ENCODE peak calls at places on chromosomes 11 and 22, in eight cellular contexts. O, Y, J, M, V, F, G and Q are unnamed samples. For H3K36me3, the result is how much of the 10 kb centered on the place peaks cover.

GRCh38 chr11:14927146-14927545 is 35.1 kb upstream of the CYP2R1 start:
- DNase-seq in G (no peak), O (no peak), J (no peak), V (no peak), Y (no peak), M (no peak), F (no peak), Q (no peak)

GRCh38 chr11:24848857-24849256 is 352.0 kb downstream of the LUZP2 start:
- DNase-seq in G (no peak), Y (no peak), F (no peak), V (no peak), J (no peak), M (no peak), O (no peak), Q (no peak)

GRCh38 chr11:100756556-100756955 is 69.5 kb downstream of the ARHGAP42 start:
- DNase-seq in G (no peak), Y (no peak), M (no peak), F (no peak), O (no peak), V (no peak), J (no peak), Q (no peak)

GRCh38 chr11:134642206-134642605 is 230.2 kb upstream of the B3GAT1 start:
- DNase-seq in Y (no peak), G (no peak), J (no peak), O (no peak), V (no peak), F (no peak), M (no peak), Q (no peak)

GRCh38 chr11:119800171-119800570 is 71.2 kb upstream of the NECTIN1 start:
- DNase-seq in V (no peak), O (no peak), Y (no peak), J (no peak), F (no peak), G (no peak), M (no peak), Q (no peak)

GRCh38 chr11:65743928-65744698 is 23.5 kb upstream of the RNASEH2C start:
- DNase-seq in F (no peak), J (no peak), G (peak), M (peak), O (no peak), Y (no peak), V (no peak), Q (peak)

GRCh38 chr22:35276019-35276418 is 18.7 kb downstream of the HMGXB4 start:
- DNase-seq in J (no peak), O (no peak), Y (no peak), M (no peak), G (no peak), V (no peak), F (no peak), Q (no peak)

GRCh38 chr22:50544078-50544745 is 1.5 kb upstream of the KLHDC7B start:
- DNase-seq in V (peak), O (no peak), G (peak), F (peak), J (no peak), Y (no peak), M (peak), Q (peak)

GRCh38 chr22:25692392-25692791 is 49.6 kb upstream of the MYO18B start:
- DNase-seq in F (no peak), M (no peak), J (no peak), V (no peak), Y (no peak), G (no peak), O (no peak), Q (no peak)

DNA sequence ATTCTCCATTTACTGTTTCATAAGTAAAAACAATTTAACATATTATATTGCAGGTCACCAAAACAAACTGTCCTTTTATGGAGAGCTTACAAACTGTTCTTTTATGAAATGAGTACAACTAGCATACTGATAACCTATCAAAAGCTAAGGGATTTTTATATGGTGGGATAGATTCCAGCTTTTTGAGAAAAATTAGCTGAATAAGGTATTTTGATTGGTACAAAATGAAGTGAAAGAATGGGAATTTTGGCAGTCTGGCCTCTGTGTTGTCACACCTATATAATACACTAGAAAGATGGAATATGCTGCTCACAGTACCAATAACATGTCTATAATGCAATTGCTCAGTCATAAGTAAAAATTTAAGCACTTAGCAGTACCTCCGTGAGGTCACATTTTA is 11.4 kb downstream of the TRAF6 start:
- DNase-seq in O (no peak), J (no peak), F (no peak), Y (no peak), V (no peak), M (no peak), G (no peak), Q (no peak)
- H3K36me3 ChIP-seq in O (under half), J (under half), F (half or more), Y (under half), V (under half), M (half or more), G (under half), Q (under half)

GRCh38 chr11:69398529-69399492 is 82.7 kb upstream of the LINC01488 start:
- DNase-seq in Y (peak), O (no peak), G (peak), M (peak), J (no peak), F (no peak), V (no peak), Q (no peak)
- H3K4me3 ChIP-seq in Y (no peak), O (no peak), G (no peak), M (no peak), J (no peak), F (no peak), V (no peak), Q (no peak)

DNA sequence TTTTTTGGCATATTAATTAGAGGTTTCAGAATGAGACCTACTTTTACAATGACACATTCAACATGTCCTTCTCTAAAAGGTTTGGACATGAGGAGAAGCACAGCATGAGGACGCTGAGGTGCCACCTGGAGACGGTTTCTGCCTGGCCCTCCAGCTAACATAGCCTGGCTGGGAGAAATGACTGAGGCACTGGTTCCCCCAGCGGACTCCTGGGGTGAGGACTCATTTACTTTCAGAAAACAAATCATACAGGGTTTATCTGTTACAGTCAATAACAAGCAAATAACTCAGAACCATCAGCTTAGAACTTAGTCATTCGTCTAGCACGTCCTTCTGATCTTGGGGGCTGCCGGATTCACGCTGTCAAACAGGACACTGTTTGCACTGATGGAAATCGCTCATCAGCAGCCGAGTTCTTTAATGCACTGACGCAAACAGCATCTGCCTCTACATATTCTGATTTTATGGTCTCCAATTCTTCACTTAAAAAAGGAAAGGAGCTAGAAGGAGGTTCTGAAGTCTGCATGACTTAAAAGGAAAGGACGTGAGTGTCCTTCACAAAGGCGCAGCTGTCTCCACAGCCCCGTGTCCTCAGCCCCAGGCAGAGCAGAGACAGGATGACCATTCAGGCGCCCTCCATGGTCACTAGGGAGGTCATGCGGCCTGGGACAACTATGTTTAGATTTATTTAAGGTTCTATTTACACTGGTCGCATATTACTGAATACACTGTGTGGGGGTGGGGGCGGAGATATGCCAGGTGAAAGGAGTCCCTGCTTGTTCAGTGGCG is 44.2 kb downstream of the CERK start:
- DNase-seq in F (no peak), V (no peak), M (no peak), Y (no peak), G (no peak), J (no peak), O (no peak), Q (no peak)
- H3K36me3 ChIP-seq in F (half or more), V (half or more), M (half or more), Y (under half), G (under half), J (under half), O (under half), Q (half or more)

GRCh38 chr11:68002575-68002942 is 1.3 kb downstream of the UNC93B1 start:
- DNase-seq in O (no peak), M (no peak), Y (no peak), J (no peak), F (no peak), G (no peak), V (no peak), Q (no peak)
- H3K4me3 ChIP-seq in O (peak), M (peak), Y (no peak), J (no peak), F (no peak), G (no peak), V (no peak), Q (no peak)

GRCh38 chr11:107651672-107652071 is 60.2 kb downstream of the SLN start:
- DNase-seq in M (no peak), F (no peak), G (no peak), O (no peak), V (no peak), Y (no peak), J (no peak), Q (no peak)
- H3K36me3 ChIP-seq in M (under half), F (under half), G (under half), O (under half), V (under half), Y (under half), J (under half), Q (under half)

GRCh38 chr22:29030016-29030617 is 31.5 kb downstream of the C22orf31 start:
- DNase-seq in O (no peak), F (no peak), J (no peak), V (no peak), Y (no peak), G (peak), M (no peak), Q (no peak)
- H3K4me3 ChIP-seq in O (peak), F (no peak), J (peak), V (no peak), Y (peak), G (peak), M (peak), Q (no peak)

GRCh38 chr11:75572744-75573143 is 10.7 kb downstream of the SERPINH1 start:
- DNase-seq in V (no peak), J (no peak), Y (no peak), G (no peak), M (no peak), F (no peak), O (no peak), Q (no peak)

GRCh38 chr11:75567971-75568370 is 5.9 kb downstream of the SERPINH1 start:
- DNase-seq in F (no peak), M (no peak), Y (no peak), V (no peak), O (no peak), G (no peak), J (no peak), Q (no peak)

GRCh38 chr11:75568616-75569219 is 6.7 kb downstream of the SERPINH1 start:
- DNase-seq in V (no peak), F (no peak), O (no peak), G (no peak), Y (no peak), M (no peak), J (no peak), Q (no peak)

GRCh38 chr11:75571625-75572024 is 9.6 kb downstream of the SERPINH1 start:
- DNase-seq in O (no peak), J (no peak), Y (no peak), V (no peak), M (no peak), G (no peak), F (no peak), Q (peak)

GRCh38 chr11:75570559-75571139 is 8.6 kb downstream of the SERPINH1 start:
- DNase-seq in Y (no peak), M (no peak), J (no peak), O (no peak), V (no peak), G (no peak), F (no peak), Q (no peak)
- H3K36me3 ChIP-seq in Y (half or more), M (half or more), J (under half), O (under half), V (under half), G (half or more), F (under half), Q (under half)

DNA sequence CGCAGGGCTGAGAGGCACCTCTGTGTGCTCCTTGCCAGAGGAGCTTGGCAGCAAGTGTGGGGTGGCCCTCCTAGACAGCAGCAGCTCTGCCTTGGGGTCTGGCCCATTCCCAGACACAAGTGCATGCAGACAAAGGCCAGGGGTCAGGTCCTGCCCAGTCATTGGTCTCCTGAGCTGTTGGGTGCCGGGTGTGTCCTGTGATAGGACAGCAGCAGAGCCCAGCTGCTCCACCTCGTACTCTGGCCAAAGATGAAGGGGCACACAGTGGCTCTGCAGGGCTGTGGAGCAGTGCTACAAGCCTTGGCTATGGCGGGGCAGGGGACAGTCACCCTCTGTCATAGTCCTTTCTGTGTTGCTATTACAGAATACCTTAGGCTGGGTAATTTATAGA is 17.3 kb upstream of the OSBPL5 start:
- DNase-seq in Y (no peak), V (no peak), G (no peak), J (no peak), F (no peak), M (no peak), O (no peak), Q (no peak)
- H3K4me3 ChIP-seq in Y (no peak), V (no peak), G (no peak), J (no peak), F (no peak), M (no peak), O (no peak), Q (no peak)